ENCODE peak calls at places on chromosomes 1 and 21, in eight cellular contexts. W is ovary, R is aorta, C is tibial nerve, Y is DND-41, N is pancreas, I is small intestine, B is left ventricle myocardium inferior. G is an unnamed sample.
A peak's percentile ranks its signal among the peaks of the same experiment; 100 is the strongest.

GRCh38 chr1:158728510-158729225 is 8.1 kb upstream of the OR6K3 start:
- DNase-seq in R (no peak), N (no peak), Y (no peak), C (no peak), B (no peak), W (no peak), I (no peak), G (no peak)

GRCh38 chr1:39539252-39539790 is 37.3 kb downstream of the PABPC4 start:
- DNase-seq in N (no peak), C (peak; percentile 28), W (peak; percentile 75), B (peak; percentile 57), I (peak; percentile 66), R (peak; percentile 80), Y (peak; percentile 38), G (peak; percentile 63)

GRCh38 chr21:38910390-38911008 is 104.8 kb downstream of the ETS2 start:
- DNase-seq in I (peak; percentile 68), B (no peak), C (no peak), R (no peak), N (no peak), Y (no peak), W (no peak), G (no peak)

GRCh38 chr1:166114419-166114818 is 52.4 kb downstream of the FAM78B start:
- DNase-seq in R (no peak), Y (no peak), C (no peak), N (no peak), I (no peak), B (no peak), W (no peak), G (no peak)

GRCh38 chr1:91513160-91513559 is 12.5 kb downstream of the CDC7 start:
- DNase-seq in Y (no peak), B (no peak), W (no peak), C (no peak), I (no peak), N (no peak), R (no peak), G (no peak)

GRCh38 chr1:35315649-35316048 is 47.1 kb downstream of the ZMYM4 start:
- DNase-seq in B (no peak), C (no peak), Y (no peak), W (no peak), I (no peak), R (no peak), N (no peak), G (no peak)

GRCh38 chr1:204095248-204095640 is 22.3 kb downstream of the SOX13 start:
- DNase-seq in R (no peak), C (no peak), W (no peak), B (no peak), I (no peak), N (no peak), Y (no peak), G (no peak)

GRCh38 chr1:151024540-151025146 is 11.7 kb upstream of the BNIPL start:
- DNase-seq in Y (peak; percentile 80), I (peak; percentile 73), C (peak; percentile 78), N (peak; percentile 84), R (peak; percentile 90), B (peak; percentile 78), W (peak; percentile 81), G (peak; percentile 83)

GRCh38 chr1:24641646-24642151 is 1.4 kb upstream of the SRRM1 start:
- DNase-seq in R (peak; percentile 62), C (no peak), W (peak; percentile 56), N (peak; percentile 60), I (no peak), B (peak; percentile 35), Y (peak; percentile 37), G (no peak)

GRCh38 chr1:157040802-157041201 is 4.7 kb downstream of the ARHGEF11 start:
- DNase-seq in I (no peak), N (no peak), C (no peak), W (no peak), B (no peak), Y (no peak), R (no peak), G (no peak)

GRCh38 chr21:39381009-39381408 is 32.1 kb upstream of the HMGN1 start:
- DNase-seq in Y (no peak), B (no peak), C (no peak), I (peak; percentile 17), N (no peak), R (no peak), W (no peak), G (no peak)

GRCh38 chr1:194289569-194290266 is 1103.3 kb upstream of the B3GALT2 start:
- DNase-seq in B (no peak), W (no peak), Y (no peak), N (no peak), R (no peak), C (no peak), I (peak; percentile 44), G (no peak)

GRCh38 chr21:38985423-38986378 is 180.0 kb downstream of the ETS2 start:
- DNase-seq in W (peak; percentile 76), Y (peak; percentile 94), N (no peak), C (peak; percentile 68), I (no peak), R (peak; percentile 87), B (peak; percentile 72), G (no peak)

GRCh38 chr1:240946926-240947325 is 335.0 kb upstream of the GREM2 start:
- DNase-seq in I (peak; percentile 33), C (no peak), R (no peak), Y (peak; percentile 25), N (no peak), B (no peak), W (no peak), G (peak; percentile 3)

GRCh38 chr1:156118175-156118868 is 3.8 kb downstream of the LMNA start:
- DNase-seq in Y (no peak), R (peak; percentile 56), W (peak; percentile 39), N (peak; percentile 79), I (peak; percentile 89), B (peak; percentile 75), C (peak; percentile 62), G (no peak)

GRCh38 chr1:8649027-8649426 is 168.4 kb downstream of the RERE start:
- DNase-seq in N (no peak), I (peak; percentile 36), C (no peak), B (no peak), Y (no peak), R (no peak), W (no peak), G (no peak)

GRCh38 chr1:4787551-4787950 is 133.1 kb downstream of the AJAP1 start:
- DNase-seq in Y (no peak), W (no peak), R (no peak), B (no peak), N (no peak), C (no peak), I (no peak), G (no peak)

DNA sequence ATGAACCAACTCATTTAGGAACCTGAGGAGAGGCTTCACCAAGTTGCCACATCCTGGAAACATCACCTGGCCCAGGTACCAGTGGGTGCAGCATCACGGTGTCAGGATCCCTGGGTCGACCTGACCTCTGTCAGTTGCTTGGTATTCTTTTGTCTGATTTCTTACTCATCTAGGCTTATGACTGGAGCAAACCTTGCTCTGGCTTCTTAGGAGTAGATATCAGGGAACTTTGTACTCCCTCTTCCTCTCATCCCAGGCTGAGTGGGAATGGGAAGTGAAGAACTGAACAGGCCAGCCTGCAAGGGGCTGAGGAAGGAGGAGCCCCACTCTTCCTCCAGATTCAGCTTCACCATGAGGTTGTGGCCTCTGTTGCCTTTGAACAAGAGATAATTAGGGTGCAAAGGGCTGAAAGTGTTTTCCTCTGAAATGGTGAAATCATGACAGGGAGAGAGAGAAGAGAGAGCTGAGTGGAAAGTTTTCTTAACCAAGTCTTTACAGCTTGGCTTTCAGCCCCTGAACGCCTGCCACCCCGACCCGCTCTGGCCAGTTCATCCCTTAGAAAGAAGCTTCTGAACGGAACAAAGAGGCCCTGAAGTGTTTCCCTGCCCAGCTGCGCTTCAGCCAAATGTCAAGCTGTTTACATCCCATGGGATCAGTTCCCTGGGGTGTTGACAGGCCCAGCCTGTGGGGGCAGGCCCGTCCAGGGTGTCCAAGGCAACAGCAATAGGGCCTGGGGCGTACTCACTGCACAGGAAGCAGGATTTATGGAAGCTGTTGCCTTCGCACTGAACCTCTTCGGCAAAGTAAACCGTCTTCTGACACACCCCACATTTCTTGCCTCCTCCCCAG is 11.3 kb downstream of the CSRP1 start:
- DNase-seq in R (peak; percentile 87), Y (no peak), I (peak; percentile 62), W (peak; percentile 88), C (peak; percentile 65), N (no peak), B (peak; percentile 83), G (peak; percentile 72)
- H3K27ac ChIP-seq in R (peak overlapping the region; percentile 85), Y (no peak overlapping the region), I (peak overlapping the region; percentile 88), W (peak overlapping the region; percentile 82), C (peak overlapping the region; percentile 98), N (no peak overlapping the region), B (peak overlapping the region; percentile 86), G (peak overlapping the region; percentile 99)

DNA sequence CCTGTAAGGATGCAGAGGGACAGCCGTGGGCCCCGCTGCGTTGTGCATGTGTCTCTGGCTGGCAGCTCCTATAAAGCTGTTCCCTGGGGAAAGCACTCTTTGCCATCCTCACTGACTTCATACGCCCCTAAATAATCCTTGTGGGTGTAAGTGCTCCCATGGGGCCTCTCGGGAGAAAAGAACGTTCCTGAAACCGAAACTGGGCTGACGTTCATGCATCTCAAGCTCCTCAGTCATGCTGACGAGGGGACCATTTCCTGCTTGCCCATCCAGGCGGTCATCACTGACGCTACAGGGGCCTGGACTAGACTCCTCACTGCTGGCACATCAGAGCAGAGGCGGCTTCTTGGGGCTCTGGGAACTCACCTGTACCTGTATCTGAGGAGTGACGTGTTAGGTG is 73.1 kb upstream of the USP24 start:
- DNase-seq in B (no peak), C (no peak), N (no peak), Y (no peak), I (no peak), W (no peak), R (no peak), G (no peak)
- H3K27ac ChIP-seq in B (no peak overlapping the region), C (no peak overlapping the region), N (no peak overlapping the region), Y (no peak overlapping the region), I (peak overlapping the region; percentile 1), W (no peak overlapping the region), R (no peak overlapping the region), G (no peak overlapping the region)

DNA sequence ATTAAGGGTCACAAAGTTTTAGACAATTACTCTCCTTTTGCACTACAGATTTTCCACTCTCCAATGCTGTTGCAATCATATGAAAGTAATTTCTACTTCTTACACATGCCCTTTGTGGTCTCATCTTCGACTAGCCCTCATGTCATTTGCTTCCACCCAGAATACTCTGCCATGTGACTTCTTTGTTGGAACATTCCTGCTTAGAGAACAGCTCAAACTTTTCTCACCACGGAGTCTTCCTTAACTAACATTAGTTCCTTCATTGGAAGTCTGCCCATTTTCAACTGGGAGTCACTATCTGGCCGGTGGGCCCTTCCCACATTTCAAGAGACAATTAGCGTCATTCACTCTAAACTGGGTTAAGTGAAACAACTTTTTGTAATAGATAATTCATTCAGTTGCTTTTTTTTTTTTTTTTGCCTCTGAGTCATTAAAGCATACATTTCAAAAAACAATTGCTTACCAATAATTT is 142.6 kb upstream of the PALMD start:
- DNase-seq in B (no peak), N (no peak), R (no peak), Y (no peak), C (no peak), I (no peak), W (no peak), G (no peak)
- H3K27ac ChIP-seq in B (no peak overlapping the region), N (no peak overlapping the region), R (no peak overlapping the region), Y (no peak overlapping the region), C (peak overlapping the region; percentile 46), I (no peak overlapping the region), W (no peak overlapping the region), G (no peak overlapping the region)

GRCh38 chr1:15732686-15733081 is 3.4 kb upstream of the SLC25A34 start:
- DNase-seq in I (no peak), R (no peak), W (no peak), B (no peak), Y (no peak), N (no peak), C (no peak), G (no peak)
- H3K27ac ChIP-seq in I (no peak overlapping the region), R (no peak overlapping the region), W (no peak overlapping the region), B (no peak overlapping the region), Y (no peak overlapping the region), N (no peak overlapping the region), C (no peak overlapping the region), G (no peak overlapping the region)

GRCh38 chr1:33181906-33182305 is at the start of gene TRIM62:
- DNase-seq in C (peak; percentile 82), I (peak; percentile 89), R (peak; percentile 89), B (peak; percentile 91), Y (peak; percentile 81), W (peak; percentile 92), N (peak; percentile 93), G (peak; percentile 62)
- H3K27ac ChIP-seq in C (peak within 1 kb of the TSS; percentile 97), I (peak within 1 kb of the TSS; percentile 78), R (peak within 1 kb of the TSS; percentile 46), B (peak within 1 kb of the TSS; percentile 84), Y (peak within 1 kb of the TSS; percentile 23), W (peak within 1 kb of the TSS; percentile 63), N (no peak within 1 kb of the TSS), G (peak within 1 kb of the TSS; percentile 89)